ENCODE peak calls at places on chromosomes 12 and 14, in nine cellular contexts. One of them, this sample, is unnamed.

GRCh38 chr12:105705765-105706164 is 375.3 kb downstream of the C12orf75 start:
- DNase-seq in neural crest cell: peak
- DNase-seq in tibial nerve: peak
- DNase-seq in GM12865: peak
- DNase-seq in esophagus squamous epithelium: no peak
- DNase-seq in Calu3: peak
- DNase-seq in AG04450: peak
- DNase-seq in neural progenitor cell: peak
- DNase-seq in astrocyte of the cerebellum: peak
- DNase-seq in this sample: no peak

GRCh38 chr14:96126339-96126770 is 78.3 kb upstream of the BDKRB2 start:
- DNase-seq in neural progenitor cell: no peak
- DNase-seq in Calu3: no peak
- DNase-seq in AG04450: no peak
- DNase-seq in esophagus squamous epithelium: no peak
- DNase-seq in neural crest cell: no peak
- DNase-seq in GM12865: peak
- DNase-seq in astrocyte of the cerebellum: no peak
- DNase-seq in tibial nerve: no peak
- DNase-seq in this sample: no peak

GRCh38 chr12:68792952-68793351 is 15.0 kb upstream of the MDM2 start:
- DNase-seq in neural crest cell: no peak
- DNase-seq in neural progenitor cell: peak
- DNase-seq in AG04450: no peak
- DNase-seq in esophagus squamous epithelium: no peak
- DNase-seq in GM12865: peak
- DNase-seq in Calu3: peak
- DNase-seq in tibial nerve: no peak
- DNase-seq in astrocyte of the cerebellum: no peak
- DNase-seq in this sample: no peak

GRCh38 chr12:104480826-104481457 is 24.2 kb downstream of the CHST11 start:
- DNase-seq in GM12865: no peak
- DNase-seq in astrocyte of the cerebellum: no peak
- DNase-seq in esophagus squamous epithelium: no peak
- DNase-seq in Calu3: no peak
- DNase-seq in tibial nerve: no peak
- DNase-seq in neural crest cell: no peak
- DNase-seq in AG04450: no peak
- DNase-seq in neural progenitor cell: no peak
- DNase-seq in this sample: no peak

GRCh38 chr14:34053666-34054065 is 102.8 kb upstream of the EGLN3 start:
- DNase-seq in AG04450: no peak
- DNase-seq in esophagus squamous epithelium: no peak
- DNase-seq in astrocyte of the cerebellum: no peak
- DNase-seq in neural progenitor cell: no peak
- DNase-seq in neural crest cell: no peak
- DNase-seq in GM12865: no peak
- DNase-seq in tibial nerve: peak
- DNase-seq in Calu3: no peak
- DNase-seq in this sample: no peak

GRCh38 chr12:1429980-1430379 is 164.4 kb downstream of the FBXL14 start:
- DNase-seq in neural progenitor cell: no peak
- DNase-seq in neural crest cell: no peak
- DNase-seq in Calu3: no peak
- DNase-seq in tibial nerve: no peak
- DNase-seq in GM12865: no peak
- DNase-seq in AG04450: peak
- DNase-seq in astrocyte of the cerebellum: peak
- DNase-seq in esophagus squamous epithelium: no peak
- DNase-seq in this sample: no peak

GRCh38 chr14:104003616-104004015 is 61.3 kb upstream of the RD3L start:
- DNase-seq in Calu3: no peak
- DNase-seq in astrocyte of the cerebellum: no peak
- DNase-seq in AG04450: no peak
- DNase-seq in tibial nerve: no peak
- DNase-seq in GM12865: no peak
- DNase-seq in esophagus squamous epithelium: no peak
- DNase-seq in neural progenitor cell: no peak
- DNase-seq in neural crest cell: no peak
- DNase-seq in this sample: no peak

GRCh38 chr14:81416233-81416927 is 16.3 kb upstream of the STON2 start:
- DNase-seq in tibial nerve: no peak
- DNase-seq in GM12865: no peak
- DNase-seq in esophagus squamous epithelium: no peak
- DNase-seq in neural crest cell: no peak
- DNase-seq in neural progenitor cell: no peak
- DNase-seq in AG04450: no peak
- DNase-seq in Calu3: no peak
- DNase-seq in astrocyte of the cerebellum: no peak
- DNase-seq in this sample: no peak

GRCh38 chr12:16553457-16553856 is 52.5 kb downstream of the LMO3 start:
- DNase-seq in esophagus squamous epithelium: no peak
- DNase-seq in astrocyte of the cerebellum: no peak
- DNase-seq in Calu3: no peak
- DNase-seq in AG04450: no peak
- DNase-seq in GM12865: no peak
- DNase-seq in neural crest cell: no peak
- DNase-seq in neural progenitor cell: no peak
- DNase-seq in tibial nerve: no peak
- DNase-seq in this sample: no peak

GRCh38 chr12:124379379-124379937 is 84.6 kb downstream of the RFLNA start:
- DNase-seq in astrocyte of the cerebellum: no peak
- DNase-seq in GM12865: no peak
- DNase-seq in neural crest cell: no peak
- DNase-seq in neural progenitor cell: no peak
- DNase-seq in Calu3: no peak
- DNase-seq in esophagus squamous epithelium: no peak
- DNase-seq in AG04450: no peak
- DNase-seq in tibial nerve: no peak
- DNase-seq in this sample: no peak

GRCh38 chr12:103930787-103931536 is 752 bp downstream of the HSP90B1 start:
- DNase-seq in neural progenitor cell: peak
- DNase-seq in GM12865: peak
- DNase-seq in astrocyte of the cerebellum: peak
- DNase-seq in Calu3: peak
- DNase-seq in neural crest cell: peak
- DNase-seq in esophagus squamous epithelium: no peak
- DNase-seq in AG04450: no peak
- DNase-seq in tibial nerve: no peak
- DNase-seq in this sample: peak

GRCh38 chr12:111437816-111438454 is 32.2 kb downstream of the SH2B3 start:
- DNase-seq in GM12865: no peak
- DNase-seq in AG04450: no peak
- DNase-seq in esophagus squamous epithelium: no peak
- DNase-seq in tibial nerve: no peak
- DNase-seq in astrocyte of the cerebellum: no peak
- DNase-seq in neural crest cell: no peak
- DNase-seq in neural progenitor cell: no peak
- DNase-seq in Calu3: peak
- DNase-seq in this sample: no peak

DNA sequence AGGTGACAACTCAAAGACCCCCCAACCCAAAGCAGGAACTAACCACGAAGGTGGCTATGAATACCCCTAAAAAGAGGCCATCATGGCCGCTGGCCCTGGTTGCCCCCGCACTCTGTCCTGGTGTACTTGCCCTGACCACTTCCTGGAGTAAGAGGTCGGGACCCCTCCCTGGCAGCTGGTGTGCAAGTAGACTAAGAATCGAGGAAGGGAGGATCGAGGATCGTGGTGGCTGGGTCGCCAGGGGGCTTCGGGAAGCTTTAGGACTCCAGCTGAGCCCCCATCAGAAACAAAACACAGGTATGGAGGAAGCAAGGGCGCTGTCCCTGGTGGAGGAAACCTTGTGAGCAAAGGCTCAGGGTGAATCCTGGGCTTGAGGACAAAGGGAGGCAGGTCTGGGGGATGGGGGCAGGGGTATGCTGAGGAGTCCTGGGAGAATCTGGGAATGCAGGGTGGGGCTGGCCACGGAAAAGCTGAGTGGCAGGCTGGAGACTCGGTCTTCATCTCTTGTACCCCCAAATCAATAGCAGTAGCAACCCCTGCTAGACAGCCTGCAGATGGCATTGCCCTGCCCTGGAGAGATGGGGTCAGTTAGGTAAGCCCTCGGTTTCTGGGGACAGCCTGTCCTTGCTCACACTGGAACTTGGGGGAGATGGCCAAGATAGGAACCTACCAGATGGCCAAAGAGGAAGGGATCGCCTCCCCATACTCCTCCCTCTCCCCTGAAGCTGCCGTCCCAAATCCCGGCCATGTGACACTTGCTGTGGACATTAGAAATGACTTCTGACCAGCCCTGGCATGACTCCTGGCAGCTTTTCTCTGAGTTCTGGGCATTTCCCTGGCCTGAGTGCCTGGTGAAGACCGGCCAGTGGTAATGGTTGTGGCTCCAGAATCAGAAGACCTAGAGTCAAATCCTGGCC is 45.3 kb upstream of the ESRRB start:
- DNase-seq in neural progenitor cell: no peak
- DNase-seq in GM12865: no peak
- DNase-seq in esophagus squamous epithelium: no peak
- DNase-seq in astrocyte of the cerebellum: no peak
- DNase-seq in tibial nerve: no peak
- DNase-seq in neural crest cell: no peak
- DNase-seq in AG04450: no peak
- DNase-seq in Calu3: no peak
- DNase-seq in this sample: no peak
- TF ChIP-seq CTCF in neural progenitor cell: no peak
- TF ChIP-seq CTCF in GM12865: no peak
- TF ChIP-seq CTCF in esophagus squamous epithelium: no peak
- TF ChIP-seq CTCF in astrocyte of the cerebellum: no peak
- TF ChIP-seq CTCF in tibial nerve: no peak
- TF ChIP-seq CTCF in neural crest cell: no peak
- TF ChIP-seq CTCF in AG04450: no peak
- TF ChIP-seq CTCF in Calu3: no peak
- TF ChIP-seq CTCF in this sample: no peak

DNA sequence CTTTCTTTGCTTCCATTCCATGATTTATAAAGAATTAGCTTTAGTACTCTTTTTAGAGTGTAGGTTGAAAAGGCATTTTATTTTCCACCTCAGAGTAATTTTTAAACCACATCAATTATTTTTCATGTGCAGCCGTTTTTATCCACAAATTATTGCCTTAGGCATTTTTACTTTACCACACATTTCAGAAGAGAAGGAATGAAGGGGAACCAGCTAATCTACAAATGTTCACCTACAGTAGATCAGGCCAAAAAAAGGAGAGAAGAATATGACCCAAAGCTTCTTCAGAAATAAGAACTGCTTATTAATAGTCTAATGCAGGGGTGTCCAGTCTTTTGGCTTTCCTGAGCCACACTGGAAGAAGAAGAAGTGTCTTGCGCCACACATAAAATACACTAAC is 19.8 kb upstream of the NTN4 start:
- DNase-seq in Calu3: no peak
- DNase-seq in AG04450: no peak
- DNase-seq in astrocyte of the cerebellum: no peak
- DNase-seq in neural crest cell: no peak
- DNase-seq in neural progenitor cell: no peak
- DNase-seq in esophagus squamous epithelium: no peak
- DNase-seq in GM12865: no peak
- DNase-seq in tibial nerve: no peak
- DNase-seq in this sample: no peak
- TF ChIP-seq CTCF in Calu3: no peak
- TF ChIP-seq CTCF in AG04450: no peak
- TF ChIP-seq CTCF in astrocyte of the cerebellum: no peak
- TF ChIP-seq CTCF in neural crest cell: no peak
- TF ChIP-seq CTCF in neural progenitor cell: no peak
- TF ChIP-seq CTCF in esophagus squamous epithelium: no peak
- TF ChIP-seq CTCF in GM12865: no peak
- TF ChIP-seq CTCF in tibial nerve: no peak
- TF ChIP-seq CTCF in this sample: no peak

DNA sequence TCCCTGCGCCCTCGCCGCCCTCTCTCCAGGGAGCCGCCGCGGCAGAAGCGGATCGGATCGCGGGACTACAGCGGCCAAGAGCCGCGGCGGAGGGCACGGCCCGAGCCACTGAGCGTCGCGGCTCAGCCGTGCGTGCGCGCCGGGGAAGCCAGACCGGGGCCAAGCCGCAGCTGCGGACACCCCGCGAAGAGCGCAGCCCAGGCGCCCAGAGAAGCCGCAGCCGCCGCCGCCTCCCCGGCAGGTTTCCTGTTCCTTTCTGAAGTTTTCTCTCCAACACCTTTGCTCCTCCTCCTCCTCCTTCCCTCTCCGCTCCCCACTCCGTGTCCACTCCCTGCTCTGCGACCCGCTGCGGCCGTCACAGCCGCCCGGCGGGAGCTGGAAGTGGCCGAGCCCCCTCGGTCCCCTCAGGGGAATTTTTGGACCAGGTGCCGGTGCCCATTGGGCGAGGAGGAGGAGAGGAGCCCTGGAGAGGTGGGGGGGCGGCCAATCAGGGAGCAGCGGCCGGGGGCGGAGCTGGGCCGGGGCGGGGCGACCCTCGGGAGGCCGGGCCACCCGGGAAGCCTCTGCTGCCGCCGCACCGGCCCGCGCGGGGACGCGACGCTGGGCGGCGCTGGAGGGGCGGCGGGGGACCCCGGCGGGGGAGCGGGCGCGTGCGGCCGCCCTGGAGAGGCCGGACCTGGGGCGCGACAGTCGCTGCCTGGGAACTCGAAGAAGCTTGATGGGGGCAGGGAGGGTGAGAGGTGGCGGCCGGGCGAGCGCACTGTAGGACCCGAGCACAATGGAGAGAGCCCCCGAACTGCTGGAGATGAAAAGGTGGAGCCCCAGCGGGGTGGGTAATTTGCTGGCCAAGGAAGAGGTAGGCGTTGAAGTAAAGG is at the start of gene ITPR2:
- DNase-seq in GM12865: peak
- DNase-seq in astrocyte of the cerebellum: peak
- DNase-seq in tibial nerve: peak
- DNase-seq in esophagus squamous epithelium: peak
- DNase-seq in neural crest cell: peak
- DNase-seq in Calu3: peak
- DNase-seq in AG04450: no peak
- DNase-seq in neural progenitor cell: peak
- DNase-seq in this sample: peak
- TF ChIP-seq CTCF in GM12865: peak
- TF ChIP-seq CTCF in astrocyte of the cerebellum: no peak
- TF ChIP-seq CTCF in tibial nerve: peak
- TF ChIP-seq CTCF in esophagus squamous epithelium: no peak
- TF ChIP-seq CTCF in neural crest cell: peak
- TF ChIP-seq CTCF in Calu3: peak
- TF ChIP-seq CTCF in AG04450: peak
- TF ChIP-seq CTCF in neural progenitor cell: peak
- TF ChIP-seq CTCF in this sample: no peak

DNA sequence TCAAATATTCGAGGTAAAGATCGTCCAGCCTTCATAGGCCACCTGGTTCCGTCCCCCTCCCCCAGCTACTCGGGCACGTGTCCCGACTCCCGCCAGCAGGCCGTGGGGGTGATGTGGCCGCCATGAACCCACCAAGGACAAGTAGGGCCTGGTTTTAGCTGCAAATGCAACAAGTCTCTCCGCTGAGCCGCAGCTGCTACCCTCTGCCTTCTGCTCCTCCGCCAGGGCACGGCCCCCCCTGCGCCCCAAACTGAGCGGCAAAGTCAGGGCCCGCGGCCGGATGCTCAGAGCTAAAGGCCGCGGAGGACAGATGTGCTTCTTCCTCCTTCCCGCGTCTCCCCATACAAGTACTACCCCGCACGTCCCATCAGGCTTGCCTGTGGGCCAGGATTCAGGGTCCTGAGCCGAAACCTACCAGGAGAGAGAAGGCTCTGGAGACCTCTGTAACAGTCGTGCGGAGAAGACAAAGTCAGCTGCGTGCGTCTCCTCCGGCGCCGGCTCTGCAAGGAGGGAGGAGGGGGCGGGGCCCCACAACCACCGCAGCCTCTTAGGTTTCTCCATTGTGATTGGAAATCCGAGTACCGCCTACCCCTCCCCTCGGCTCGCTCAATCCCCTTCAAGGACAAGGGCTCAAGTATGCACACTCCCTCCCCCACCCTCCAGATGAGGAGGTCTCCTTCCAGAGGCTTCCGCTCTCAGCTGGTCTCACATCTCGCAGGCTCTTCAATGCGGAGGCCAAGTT is at the start of gene LDHB:
- DNase-seq in neural crest cell: peak
- DNase-seq in neural progenitor cell: peak
- DNase-seq in esophagus squamous epithelium: peak
- DNase-seq in astrocyte of the cerebellum: peak
- DNase-seq in AG04450: peak
- DNase-seq in tibial nerve: peak
- DNase-seq in Calu3: peak
- DNase-seq in GM12865: peak
- DNase-seq in this sample: peak
- TF ChIP-seq CTCF in neural crest cell: no peak
- TF ChIP-seq CTCF in neural progenitor cell: no peak
- TF ChIP-seq CTCF in esophagus squamous epithelium: no peak
- TF ChIP-seq CTCF in astrocyte of the cerebellum: no peak
- TF ChIP-seq CTCF in AG04450: no peak
- TF ChIP-seq CTCF in tibial nerve: peak
- TF ChIP-seq CTCF in Calu3: no peak
- TF ChIP-seq CTCF in GM12865: no peak
- TF ChIP-seq CTCF in this sample: no peak

This sample was measured in activated B cell treated with CpG ODN at 0.5 μM for 24 hours.